ENCODE peak calls at places on chromosomes 12 and 14, in six cellular contexts. B is GM06990; P is A549; Q is CD8-positive, alpha-beta T cell; A is AG09309; G is HL-60. R is an unnamed sample.

GRCh38 chr12:75910452-75910722 is 121.2 kb downstream of the PHLDA1 start:
- DNase-seq in B (no peak), P (no peak), Q (no peak), A (no peak), G (no peak), R (no peak)

GRCh38 chr14:67416810-67417209 is 4.8 kb upstream of the PLEK2 start:
- DNase-seq in B (no peak), P (no peak), Q (no peak), A (no peak), G (no peak), R (no peak)

GRCh38 chr12:76109879-76110278 is 25.4 kb upstream of the NAP1L1 start:
- DNase-seq in B (no peak), P (no peak), Q (no peak), A (no peak), G (no peak), R (no peak)

GRCh38 chr12:50527086-50527726 is 22.4 kb downstream of the DIP2B start:
- DNase-seq in B (no peak), P (no peak), Q (no peak), A (no peak), G (no peak), R (no peak)

GRCh38 chr12:94262228-94263010 is 114.0 kb downstream of the PLXNC1 start:
- DNase-seq in B (peak; percentile 80), P (peak; percentile 30), Q (peak; percentile 69), A (peak; percentile 85), G (peak; percentile 74), R (no peak)

GRCh38 chr12:7434670-7435069 is 9.3 kb downstream of the CD163L1 start:
- DNase-seq in B (no peak), P (no peak), Q (no peak), A (no peak), G (no peak), R (no peak)

GRCh38 chr12:131002271-131002670 is 48.6 kb downstream of the ADGRD1 start:
- DNase-seq in B (no peak), P (no peak), Q (no peak), A (no peak), G (no peak), R (no peak)

GRCh38 chr14:69873877-69874780 is 5.1 kb upstream of the SMOC1 start:
- DNase-seq in B (no peak), P (no peak), Q (no peak), A (no peak), G (no peak), R (no peak)

GRCh38 chr12:94570161-94570560 is 80.2 kb downstream of the TMCC3 start:
- DNase-seq in B (no peak), P (no peak), Q (no peak), A (no peak), G (no peak), R (no peak)

GRCh38 chr12:104506691-104507401 is 50.1 kb downstream of the CHST11 start:
- DNase-seq in B (no peak), P (no peak), Q (no peak), A (no peak), G (no peak), R (no peak)

GRCh38 chr12:102043928-102044327 is 17.9 kb downstream of the WASHC3 start:
- DNase-seq in B (peak; percentile 22), P (no peak), Q (no peak), A (no peak), G (no peak), R (no peak)

GRCh38 chr14:25381498-25381897 is 331.6 kb upstream of the STXBP6 start:
- DNase-seq in B (no peak), P (no peak), Q (no peak), A (no peak), G (peak; percentile 4), R (no peak)

GRCh38 chr12:43937947-43938346 is 102.1 kb downstream of the TMEM117 start:
- DNase-seq in B (no peak), P (peak; percentile 8), Q (no peak), A (no peak), G (no peak), R (no peak)

GRCh38 chr14:22560638-22561365 is 28.2 kb downstream of the DAD1 start:
- DNase-seq in B (no peak), P (no peak), Q (no peak), A (no peak), G (no peak), R (peak; percentile 93)

GRCh38 chr12:18753481-18754117 is 15.7 kb downstream of the CAPZA3 start:
- DNase-seq in B (no peak), P (no peak), Q (no peak), A (no peak), G (no peak), R (no peak)

GRCh38 chr14:104923596-104924420 is 871 bp upstream of the PLD4 start:
- DNase-seq in B (no peak), P (no peak), Q (no peak), A (no peak), G (no peak), R (no peak)

GRCh38 chr14:40417777-40418401 is 985.7 kb upstream of the FBXO33 start:
- DNase-seq in B (no peak), P (peak; percentile 1), Q (no peak), A (no peak), G (peak; percentile 40), R (peak; percentile 4)

GRCh38 chr14:37637341-37637740 is 41.9 kb downstream of the TTC6 start:
- DNase-seq in B (no peak), P (no peak), Q (no peak), A (no peak), G (no peak), R (no peak)

GRCh38 chr12:3999904-4000303 is 126.7 kb upstream of the PARP11 start:
- DNase-seq in B (no peak), P (no peak), Q (no peak), A (no peak), G (no peak), R (no peak)

GRCh38 chr12:23949212-23950010 is at the start of gene SOX5:
- DNase-seq in B (no peak), P (no peak), Q (no peak), A (no peak), G (no peak), R (no peak)

GRCh38 chr12:12985817-12986408 is 14.2 kb downstream of the HEBP1 start:
- DNase-seq in B (no peak), P (peak; percentile 58), Q (no peak), A (no peak), G (peak; percentile 14), R (no peak)

GRCh38 chr12:6535960-6536847 is 1.9 kb downstream of the GAPDH start:
- DNase-seq in B (no peak), P (no peak), Q (no peak), A (no peak), G (no peak), R (no peak)

GRCh38 chr12:32891956-32892355 is 4.6 kb downstream of the PKP2 start:
- DNase-seq in B (no peak), P (peak; percentile 43), Q (no peak), A (no peak), G (no peak), R (no peak)

GRCh38 chr12:69405466-69405865 is 45.9 kb downstream of the YEATS4 start:
- DNase-seq in B (no peak), P (peak; percentile 73), Q (no peak), A (peak; percentile 88), G (no peak), R (no peak)

GRCh38 chr12:124685689-124685993 is 118.2 kb upstream of the NCOR2 start:
- DNase-seq in B (no peak), P (no peak), Q (no peak), A (no peak), G (no peak), R (no peak)
- H3K4me3 ChIP-seq in B (no peak overlapping the region), P (no peak overlapping the region), Q (no peak overlapping the region), A (no peak overlapping the region), G (no peak overlapping the region), R (no peak overlapping the region)

GRCh38 chr14:100679707-100680438 is 46.8 kb upstream of the DLK1 start:
- DNase-seq in B (no peak), P (no peak), Q (no peak), A (peak; percentile 79), G (no peak), R (no peak)
- TF ChIP-seq CTCF in B (no peak), P (no peak), Q (no peak), A (peak; percentile 59), G (no peak), R (no peak)

DNA sequence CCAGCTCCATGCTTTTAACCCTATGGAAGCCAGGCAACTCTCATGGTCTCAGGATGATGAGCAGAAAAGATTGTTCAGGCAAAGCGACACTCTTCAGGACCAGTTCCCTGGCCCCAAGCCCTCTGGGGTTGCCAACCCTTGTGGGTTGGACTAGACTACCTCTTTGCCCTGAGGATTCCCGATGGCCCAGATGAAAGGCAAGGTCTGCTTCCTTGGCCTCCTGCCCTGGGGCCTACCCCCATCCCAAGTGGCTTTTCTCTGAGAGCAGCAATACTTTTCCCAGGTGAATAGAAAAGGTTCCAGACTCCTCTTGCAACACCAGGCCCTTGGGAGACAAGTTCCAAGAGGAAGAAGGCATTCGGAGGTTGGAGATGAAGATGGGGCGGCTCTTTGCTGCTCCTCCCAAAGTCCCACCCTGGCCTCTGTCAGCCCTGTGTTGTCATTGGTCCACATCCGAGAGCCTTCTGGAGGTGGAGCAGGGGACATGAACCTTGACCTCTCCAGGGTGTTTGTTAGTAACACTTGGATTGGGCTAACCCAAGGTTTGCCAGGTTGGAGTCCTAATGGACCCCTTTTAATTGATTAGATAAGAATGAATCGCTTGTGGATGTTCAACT is 131.1 kb downstream of the GCH1 start:
- DNase-seq in B (no peak), P (no peak), Q (no peak), A (no peak), G (no peak), R (no peak)
- H3K4me3 ChIP-seq in B (no peak overlapping the region), P (no peak overlapping the region), Q (no peak overlapping the region), A (no peak overlapping the region), G (no peak overlapping the region), R (no peak overlapping the region)

DNA sequence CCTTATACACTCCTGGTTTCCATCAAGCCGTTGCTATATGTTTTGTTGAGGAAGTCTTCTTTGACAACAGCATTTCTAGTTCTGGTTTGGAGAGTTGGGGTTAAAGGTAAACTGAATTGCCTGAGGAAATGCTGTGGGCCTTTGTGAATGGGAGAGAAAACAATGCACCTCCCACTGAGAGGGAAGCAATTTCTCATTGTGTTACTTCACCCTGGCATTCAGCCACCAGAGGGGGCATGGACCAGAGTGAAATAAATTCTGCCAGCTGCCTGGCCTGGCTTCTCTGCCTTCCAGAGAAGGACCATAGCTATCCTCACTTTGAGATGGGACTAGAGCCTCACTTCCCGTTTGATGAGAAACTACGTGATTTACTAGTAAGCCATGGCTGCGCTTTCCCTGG is 475.3 kb downstream of the EGLN3 start:
- DNase-seq in B (no peak), P (no peak), Q (no peak), A (no peak), G (peak; percentile 3), R (no peak)
- TF ChIP-seq CTCF in B (peak; percentile 41), P (peak; percentile 14), Q (no peak), A (peak; percentile 29), G (no peak), R (no peak)

GRCh38 chr12:52233462-52234141 is 559 bp downstream of the KRT7 start:
- DNase-seq in B (no peak), P (no peak), Q (no peak), A (no peak), G (no peak), R (no peak)
- H3K4me3 ChIP-seq in B (no peak overlapping the region), P (peak overlapping the region; percentile 93), Q (no peak overlapping the region), A (no peak overlapping the region), G (no peak overlapping the region), R (no peak overlapping the region)

R was measured in LNCaP clone FGC.